ENCODE peak calls at places on chromosomes 1 and 21, in ten cellular contexts. U, E, C, J, Y, M, B, D, L and O are unnamed samples.

GRCh38 chr1:48726557-48726956 is 50.1 kb downstream of the BEND5 start:
- DNase-seq in U (no peak), E (no peak), C (no peak), J (no peak), Y (no peak), M (no peak), B (no peak), D (no peak), L (no peak), O (no peak)

GRCh38 chr1:11541956-11542355 is 63.0 kb downstream of the DISP3 start:
- DNase-seq in U (no peak), E (no peak), C (no peak), J (no peak), Y (no peak), M (no peak), B (no peak), D (no peak), L (no peak), O (no peak)

GRCh38 chr1:167950569-167950968 is 13.7 kb upstream of the MPC2 start:
- DNase-seq in U (no peak), E (no peak), C (no peak), J (no peak), Y (no peak), M (no peak), B (no peak), D (no peak), L (no peak), O (no peak)

GRCh38 chr21:45432575-45433255 is 27.8 kb downstream of the COL18A1 start:
- DNase-seq in U (no peak), E (peak; percentile 78), C (no peak), J (no peak), Y (no peak), M (no peak), B (no peak), D (peak; percentile 70), L (no peak), O (no peak)

GRCh38 chr1:118863688-118864087 is 124.5 kb downstream of the TBX15 start:
- DNase-seq in U (no peak), E (no peak), C (no peak), J (no peak), Y (no peak), M (no peak), B (no peak), D (no peak), L (no peak), O (no peak)

GRCh38 chr1:212671342-212672031 is 28.2 kb downstream of the BATF3 start:
- DNase-seq in U (no peak), E (peak; percentile 59), C (peak; percentile 91), J (peak; percentile 29), Y (no peak), M (no peak), B (no peak), D (no peak), L (peak; percentile 42), O (no peak)

GRCh38 chr1:206904423-206905142 is 7.3 kb downstream of the IL24 start:
- DNase-seq in U (no peak), E (no peak), C (no peak), J (no peak), Y (peak; percentile 62), M (peak; percentile 70), B (no peak), D (no peak), L (no peak), O (no peak)

GRCh38 chr1:119139393-119139792 is 1.1 kb downstream of the WARS2 start:
- DNase-seq in U (no peak), E (no peak), C (no peak), J (peak; percentile 53), Y (no peak), M (no peak), B (no peak), D (no peak), L (no peak), O (no peak)

GRCh38 chr21:25343774-25344545 is 263.3 kb downstream of the MRPL39 start:
- DNase-seq in U (no peak), E (no peak), C (no peak), J (no peak), Y (no peak), M (no peak), B (no peak), D (no peak), L (no peak), O (no peak)

GRCh38 chr1:223363856-223364684 is at the start of gene SUSD4:
- DNase-seq in U (no peak), E (peak; percentile 17), C (peak; percentile 21), J (peak; percentile 62), Y (no peak), M (no peak), B (peak; percentile 85), D (peak; percentile 81), L (peak; percentile 42), O (peak; percentile 39)

DNA sequence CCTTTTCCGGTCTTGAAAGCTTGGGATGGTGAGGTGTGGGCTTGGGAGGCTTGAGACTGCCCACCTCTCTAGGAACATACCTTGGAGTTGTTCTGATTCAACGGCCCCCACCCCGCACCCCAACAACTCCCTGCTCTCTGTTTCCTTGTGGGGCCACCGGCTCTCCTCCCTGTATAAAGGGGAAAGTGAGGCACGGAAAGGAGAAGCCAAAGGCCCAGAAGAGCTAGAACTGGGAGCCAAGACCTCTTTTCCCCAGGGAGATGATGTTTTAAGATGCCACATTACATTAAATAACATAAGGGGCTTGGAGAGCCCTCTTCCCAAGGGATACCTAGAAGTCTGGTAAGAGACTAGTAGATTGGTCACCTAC is 1.2 kb upstream of the DLGAP3 start:
- DNase-seq in U (no peak), E (no peak), C (no peak), J (no peak), Y (no peak), M (no peak), B (no peak), D (no peak), L (no peak), O (no peak)
- H3K4me3 ChIP-seq in U (no peak overlapping the region), E (no peak overlapping the region), C (no peak overlapping the region), J (no peak overlapping the region), Y (no peak overlapping the region), M (no peak overlapping the region), B (no peak overlapping the region), D (no peak overlapping the region), L (no peak overlapping the region), O (peak overlapping the region; percentile 72)

GRCh38 chr1:6483010-6483760 is 8.3 kb downstream of the PLEKHG5 start:
- DNase-seq in U (no peak), E (no peak), C (no peak), J (no peak), Y (no peak), M (no peak), B (no peak), D (no peak), L (no peak), O (peak; percentile 34)
- TF ChIP-seq CTCF in U (no peak), E (no peak), C (no peak), J (peak; percentile 27), Y (no peak), M (no peak), B (no peak), D (no peak), L (no peak), O (peak; percentile 28)

GRCh38 chr1:27669876-27670275 is 2.1 kb downstream of the IFI6 start:
- DNase-seq in U (no peak), E (no peak), C (no peak), J (no peak), Y (no peak), M (no peak), B (no peak), D (no peak), L (no peak), O (no peak)
- H3K4me3 ChIP-seq in U (peak overlapping the region; percentile 55), E (no peak overlapping the region), C (no peak overlapping the region), J (no peak overlapping the region), Y (no peak overlapping the region), M (no peak overlapping the region), B (no peak overlapping the region), D (no peak overlapping the region), L (no peak overlapping the region), O (no peak overlapping the region)

GRCh38 chr1:210027994-210028393 is 90.0 kb downstream of the SYT14 start:
- DNase-seq in U (no peak), E (no peak), C (no peak), J (no peak), Y (no peak), M (no peak), B (no peak), D (no peak), L (no peak), O (no peak)

GRCh38 chr1:210024282-210024681 is 86.3 kb downstream of the SYT14 start:
- DNase-seq in U (no peak), E (no peak), C (no peak), J (no peak), Y (no peak), M (no peak), B (no peak), D (no peak), L (no peak), O (no peak)

GRCh38 chr1:210024996-210025395 is 87.0 kb downstream of the SYT14 start:
- DNase-seq in U (no peak), E (no peak), C (no peak), J (no peak), Y (no peak), M (no peak), B (no peak), D (no peak), L (no peak), O (no peak)

GRCh38 chr1:210022044-210022443 is 84.0 kb downstream of the SYT14 start:
- DNase-seq in U (no peak), E (no peak), C (no peak), J (no peak), Y (no peak), M (no peak), B (no peak), D (no peak), L (no peak), O (no peak)

DNA sequence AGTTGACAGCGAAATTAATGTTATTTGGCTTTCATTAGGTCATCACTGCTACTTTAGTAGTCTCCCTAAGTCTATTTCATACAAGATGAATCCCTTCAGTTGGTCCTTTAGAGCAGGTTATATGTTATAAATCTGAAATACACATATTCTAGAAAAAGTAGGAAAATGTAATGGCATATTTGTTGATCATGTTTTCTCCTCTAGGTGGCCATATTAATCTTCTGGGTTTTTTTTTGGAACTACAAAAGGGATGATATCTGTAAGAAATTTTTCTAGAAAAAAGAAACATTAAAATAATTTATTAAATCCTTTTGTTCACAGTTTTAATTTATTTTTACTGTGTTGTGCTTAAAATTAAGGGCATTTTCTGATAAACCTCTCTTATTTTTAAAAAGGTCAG is 87.9 kb downstream of the SYT14 start:
- DNase-seq in U (no peak), E (peak; percentile 6), C (peak; percentile 15), J (no peak), Y (no peak), M (no peak), B (no peak), D (no peak), L (no peak), O (no peak)
- TF ChIP-seq CTCF in U (no peak), E (peak; percentile 11), C (peak; percentile 58), J (peak; percentile 39), Y (no peak), M (no peak), B (no peak), D (no peak), L (peak; percentile 19), O (no peak)